ENCODE peak calls at places on chromosomes 6 and 20, in four cellular contexts. F is PC-9, Z is A673, P is mammary epithelial cell. X is an unnamed sample.

GRCh38 chr20:50321797-50322480 is 131.3 kb downstream of the CEBPB start:
- DNase-seq in F (no peak), Z (no peak), P (peak; percentile 57), X (peak; percentile 68)

GRCh38 chr20:1823421-1823892 is 71.8 kb upstream of the SIRPA start:
- DNase-seq in P (no peak), F (no peak), Z (no peak), X (no peak)

GRCh38 chr6:21599074-21599639 is 5.6 kb downstream of the SOX4 start:
- DNase-seq in P (no peak), Z (no peak), F (no peak), X (no peak)

GRCh38 chr6:119158057-119158848 is 79.8 kb upstream of the FAM184A start:
- DNase-seq in Z (no peak), F (no peak), P (no peak), X (peak; percentile 82)

GRCh38 chr20:41339957-41340326 is 679 bp upstream of the LPIN3 start:
- DNase-seq in P (peak; percentile 87), F (peak; percentile 97), Z (peak; percentile 70), X (peak; percentile 62)

GRCh38 chr20:56989516-56989915 is 276.9 kb downstream of the BMP7 start:
- DNase-seq in F (no peak), Z (no peak), P (peak; percentile 17), X (peak; percentile 23)

GRCh38 chr6:159948199-159948598 is 20.7 kb upstream of the IGF2R start:
- DNase-seq in F (no peak), Z (no peak), P (no peak), X (no peak)

GRCh38 chr20:12153616-12154015 is 235.9 kb downstream of the BTBD3 start:
- DNase-seq in F (no peak), Z (no peak), P (peak; percentile 88), X (peak; percentile 44)

GRCh38 chr6:22783921-22784320 is 214.6 kb downstream of the HDGFL1 start:
- DNase-seq in Z (no peak), P (no peak), F (no peak), X (no peak)

GRCh38 chr20:39547546-39548410 is 585.6 kb downstream of the DHX35 start:
- DNase-seq in Z (no peak), P (no peak), F (no peak), X (no peak)

GRCh38 chr6:3457710-3458605 is 1.1 kb upstream of the SLC22A23 start:
- DNase-seq in Z (peak; percentile 56), P (no peak), F (peak; percentile 49), X (peak; percentile 11)
- TF ChIP-seq EZH2 in Z (no peak), P (no peak), F (no peak), X (peak; percentile 79)

GRCh38 chr6:137202078-137202477 is 17.1 kb downstream of the IFNGR1 start:
- DNase-seq in P (no peak), F (no peak), Z (peak; percentile 10), X (no peak)
- TF ChIP-seq CTCF in P (peak; percentile 67), F (peak; percentile 34), Z (peak; percentile 48), X (peak; percentile 44)

GRCh38 chr6:130516604-130517003 is 150.8 kb downstream of the TMEM200A start:
- DNase-seq in Z (no peak), F (no peak), P (no peak), X (no peak)
- TF ChIP-seq EZH2 in Z (no peak), F (no peak), P (no peak), X (no peak)

GRCh38 chr20:53623454-53624206 is 30.0 kb upstream of the ZNF217 start:
- DNase-seq in Z (peak; percentile 85), F (peak; percentile 62), P (peak; percentile 69), X (peak; percentile 76)
- TF ChIP-seq CTCF in Z (no peak), F (no peak), P (no peak), X (peak; percentile 13)

GRCh38 chr6:83708546-83708969 is 343 bp downstream of the SNAP91 start:
- DNase-seq in Z (peak; percentile 32), P (no peak), F (no peak), X (peak; percentile 19)

GRCh38 chr6:83711958-83712357 is 3.1 kb upstream of the SNAP91 start:
- DNase-seq in F (no peak), Z (no peak), P (no peak), X (no peak)

GRCh38 chr6:83707829-83708545 is 914 bp downstream of the SNAP91 start:
- DNase-seq in F (no peak), Z (no peak), P (no peak), X (peak; percentile 5)

GRCh38 chr6:83708970-83709747 is at the start of gene SNAP91:
- DNase-seq in P (no peak), Z (peak; percentile 53), F (no peak), X (no peak)

GRCh38 chr6:83709748-83710050 is 798 bp upstream of the SNAP91 start:
- DNase-seq in P (no peak), F (no peak), Z (no peak), X (no peak)
- TF ChIP-seq EZH2 in P (peak; percentile 85), F (no peak), Z (no peak), X (no peak)

GRCh38 chr6:106974999-106975698 is 620 bp upstream of the CD24 start:
- DNase-seq in Z (peak; percentile 21), F (peak; percentile 77), P (peak; percentile 75), X (no peak)
- TF ChIP-seq CTCF in Z (no peak), F (peak; percentile 36), P (peak; percentile 7), X (no peak)

DNA sequence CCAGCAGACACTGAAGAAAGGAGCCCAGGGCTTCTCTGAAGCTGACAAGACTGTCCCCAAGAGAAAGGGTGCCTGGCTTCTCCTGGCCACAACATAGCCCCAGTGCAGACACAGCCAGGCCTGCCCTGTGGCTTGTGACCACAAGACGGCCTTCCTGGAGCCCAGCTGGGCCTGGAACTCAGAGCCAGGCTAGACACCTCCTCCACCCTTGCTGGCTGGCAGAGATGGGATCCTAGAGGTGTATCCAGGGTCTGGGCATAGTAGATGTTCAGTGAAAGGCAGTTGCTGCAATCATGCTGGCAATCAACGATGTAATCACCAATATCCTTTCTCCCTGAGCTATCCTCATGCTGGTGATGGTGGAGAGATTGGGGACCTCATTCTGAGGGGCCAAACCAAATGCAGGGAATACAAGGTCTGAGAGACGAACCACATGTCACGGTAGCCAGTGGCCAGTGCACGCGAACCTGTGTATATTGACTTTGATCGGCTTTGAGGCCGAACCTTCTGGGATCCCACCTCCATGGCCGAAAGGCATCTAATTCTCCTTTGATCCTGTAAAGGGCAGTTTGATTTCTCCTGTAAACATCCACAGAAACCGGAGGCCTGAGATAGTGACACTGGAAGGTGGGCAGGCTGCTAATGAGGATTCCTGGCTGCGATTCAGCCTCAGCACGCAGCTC is 115.2 kb downstream of the PSMB1 start:
- DNase-seq in Z (no peak), F (no peak), P (peak; percentile 53), X (peak; percentile 40)
- TF ChIP-seq EZH2 in Z (no peak), F (no peak), P (no peak), X (no peak)

GRCh38 chr6:76230711-76231110 is 158.2 kb upstream of the IMPG1 start:
- DNase-seq in Z (no peak), P (peak; percentile 1), F (no peak), X (no peak)
- TF ChIP-seq CTCF in Z (no peak), P (no peak), F (no peak), X (no peak)